ENCODE peak calls at places on chromosomes 5 and 9, in four cellular contexts. Q is WTC11, U is K562, C is HepG2. V is an unnamed sample.

GRCh38 chr9:124812401-124813016 is 35.6 kb downstream of the OLFML2A start:
- DNase-seq in Q (no peak), U (peak), C (peak), V (peak)

GRCh38 chr9:6014668-6015270 is 655 bp downstream of the RANBP6 start:
- DNase-seq in Q (no peak), U (peak), C (peak), V (peak)

GRCh38 chr5:15587941-15588340 is 88.0 kb downstream of the FBXL7 start:
- DNase-seq in Q (no peak), U (no peak), C (no peak), V (no peak)

GRCh38 chr9:89608646-89609335 is 4.0 kb downstream of the GADD45G start:
- DNase-seq in Q (no peak), U (no peak), C (no peak), V (no peak)

GRCh38 chr5:95857185-95857945 is 34.8 kb upstream of the GLRX start:
- DNase-seq in Q (no peak), U (peak), C (peak), V (no peak)

GRCh38 chr5:153617190-153617589 is 126.7 kb downstream of the GRIA1 start:
- DNase-seq in Q (no peak), U (no peak), C (no peak), V (no peak)

GRCh38 chr5:132260051-132260450 is 2.6 kb downstream of the PDLIM4 start:
- DNase-seq in Q (no peak), U (no peak), C (no peak), V (no peak)

GRCh38 chr9:137028281-137029057 is 432 bp upstream of the ABCA2 start:
- DNase-seq in Q (peak), U (peak), C (no peak), V (peak)

GRCh38 chr5:9479361-9479760 is 66.5 kb downstream of the SEMA5A start:
- DNase-seq in Q (no peak), U (no peak), C (no peak), V (no peak)

GRCh38 chr5:32202394-32202793 is 28.3 kb upstream of the GOLPH3 start:
- DNase-seq in Q (no peak), U (no peak), C (no peak), V (no peak)
- TF ChIP-seq ESRRA in Q (no peak), U (no peak), C (no peak), V (no peak)

DNA sequence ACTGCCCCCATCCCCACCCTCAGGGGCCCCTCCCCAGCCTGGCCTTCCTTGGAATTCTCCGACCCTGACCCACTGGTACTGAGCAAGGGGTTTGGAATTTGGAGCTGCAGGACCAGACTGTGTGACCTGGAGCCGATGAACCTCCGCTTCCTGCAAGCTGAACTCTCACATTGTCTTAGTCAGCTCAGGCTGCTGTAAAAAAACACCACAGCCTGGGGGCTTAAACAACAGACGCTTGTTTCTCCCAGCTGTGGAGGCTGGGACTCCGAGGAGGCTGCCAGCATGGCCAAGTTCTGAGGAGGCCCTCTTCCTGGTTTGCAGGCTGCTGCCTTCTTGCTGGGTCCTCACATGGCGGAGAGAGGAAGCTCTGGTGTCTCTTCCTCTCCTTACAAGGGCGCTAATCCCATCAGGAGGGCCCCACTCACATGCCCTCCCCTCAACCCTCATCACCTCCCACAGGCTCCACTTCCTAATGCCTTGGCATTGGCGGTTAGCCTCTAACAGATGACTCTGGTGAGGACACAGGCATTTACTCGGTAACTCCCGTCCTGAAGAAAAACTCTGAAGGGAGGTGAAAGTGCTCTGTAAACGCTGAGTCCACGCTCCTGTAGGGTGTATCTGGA is 42.4 kb downstream of the C5orf15 start:
- DNase-seq in Q (no peak), U (no peak), C (no peak), V (no peak)
- TF ChIP-seq HMGXB4 in Q (no peak), U (no peak), C (no peak), V (no peak)

DNA sequence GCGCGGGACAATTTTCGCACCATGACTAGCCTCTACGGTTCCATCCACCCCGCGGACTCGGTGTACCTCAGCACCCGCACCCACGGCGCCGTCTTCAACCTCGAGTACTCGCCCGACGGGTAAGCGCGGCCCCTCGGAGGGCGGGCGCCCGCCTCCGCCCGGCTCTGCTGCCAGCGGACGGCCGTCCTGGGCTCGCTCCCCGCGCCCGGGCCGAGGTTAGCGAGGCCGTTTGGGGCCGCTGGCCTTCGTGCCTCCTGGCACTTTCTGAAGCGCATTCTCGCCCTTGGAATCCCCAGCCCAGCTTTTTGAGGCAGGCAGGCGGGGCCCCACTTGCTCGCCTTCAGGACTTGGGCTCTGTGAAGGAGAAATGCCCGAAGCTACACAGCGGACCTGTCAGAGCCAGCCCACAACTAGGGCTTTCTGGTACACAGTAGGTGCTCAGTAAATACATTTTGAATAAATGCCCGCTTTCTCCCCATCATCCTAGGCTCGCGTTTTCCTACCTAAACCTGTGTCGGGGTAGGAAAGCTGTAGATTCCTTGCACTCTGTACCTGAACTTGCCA is 772 bp downstream of the DCAF10 start:
- DNase-seq in Q (peak), U (peak), C (no peak), V (peak)
- TF ChIP-seq ESRRA in Q (no peak), U (no peak), C (no peak), V (no peak)

GRCh38 chr9:92115977-92116285 is 718 bp upstream of the SPTLC1 start:
- DNase-seq in Q (no peak), U (no peak), C (no peak), V (no peak)
- TF ChIP-seq HMGXB4 in Q (no peak), U (no peak), C (no peak), V (no peak)

GRCh38 chr5:169029661-169030274 is 271.2 kb downstream of the SLIT3 start:
- DNase-seq in Q (no peak), U (no peak), C (no peak), V (no peak)
- TF ChIP-seq ESRRA in Q (no peak), U (no peak), C (no peak), V (no peak)

GRCh38 chr9:132768932-132769894 is 98.9 kb downstream of the GTF3C4 start:
- DNase-seq in Q (peak), U (peak), C (peak), V (peak)
- TF ChIP-seq HMGXB4 in Q (peak), U (no peak), C (no peak), V (no peak)